ENCODE peak calls at places on chromosome 7, in eight cellular contexts. E, K, P, T, O, Y, S and D are unnamed samples. For H3K36me3 and H3K9me3, the result is how much of the 10 kb centered on the place peaks cover.

GRCh38 chr7:151494569-151495284 is 25.0 kb downstream of the RHEB start:
- DNase-seq in E (no peak), S (no peak), T (no peak), K (no peak), Y (no peak), P (no peak), O (no peak), D (no peak)

GRCh38 chr7:95718556-95719410 is 53.6 kb upstream of the DYNC1I1 start:
- DNase-seq in E (no peak), K (no peak), T (no peak), P (peak), O (no peak), Y (no peak), S (no peak), D (no peak)

GRCh38 chr7:11787534-11787933 is 44.5 kb downstream of the THSD7A start:
- DNase-seq in Y (no peak), K (no peak), T (no peak), P (no peak), E (no peak), O (no peak), S (no peak), D (no peak)

GRCh38 chr7:28328822-28329615 is 83.3 kb upstream of the CREB5 start:
- DNase-seq in T (no peak), O (no peak), E (no peak), K (no peak), S (no peak), P (no peak), Y (no peak), D (no peak)

GRCh38 chr7:155796381-155797261 is 15.6 kb downstream of the SHH start:
- DNase-seq in E (peak), P (peak), K (peak), O (no peak), T (peak), S (no peak), Y (peak), D (peak)

GRCh38 chr7:46850563-46851325 is 731.2 kb downstream of the TNS3 start:
- DNase-seq in T (no peak), P (no peak), O (no peak), Y (no peak), E (no peak), K (no peak), S (no peak), D (no peak)

GRCh38 chr7:50330254-50330653 is 25.7 kb downstream of the IKZF1 start:
- DNase-seq in E (no peak), S (no peak), T (no peak), Y (no peak), K (no peak), O (no peak), P (no peak), D (no peak)

GRCh38 chr7:14836571-14837189 is 65.9 kb downstream of the DGKB start:
- DNase-seq in O (no peak), P (no peak), Y (no peak), K (peak), E (peak), S (no peak), T (no peak), D (no peak)

GRCh38 chr7:21844742-21845141 is 101.0 kb downstream of the CDCA7L start:
- DNase-seq in P (no peak), T (no peak), E (no peak), S (no peak), K (no peak), O (no peak), Y (no peak), D (no peak)

GRCh38 chr7:94286111-94286510 is 108.6 kb upstream of the COL1A2 start:
- DNase-seq in S (no peak), T (no peak), O (no peak), P (no peak), E (no peak), Y (no peak), K (no peak), D (no peak)

GRCh38 chr7:87058739-87059524 is 522 bp downstream of the ELAPOR2 start:
- DNase-seq in P (no peak), Y (peak), T (no peak), E (peak), O (no peak), S (no peak), K (no peak), D (peak)

GRCh38 chr7:36742911-36743775 is 18.8 kb upstream of the AOAH start:
- DNase-seq in O (peak), P (no peak), E (no peak), Y (no peak), K (no peak), T (no peak), S (no peak), D (no peak)

GRCh38 chr7:68311958-68312357 is 1286.3 kb upstream of the AUTS2 start:
- DNase-seq in S (no peak), P (no peak), K (no peak), O (no peak), T (no peak), Y (no peak), E (no peak), D (no peak)

GRCh38 chr7:103446046-103446520 is at the start of gene SLC26A5:
- DNase-seq in S (no peak), K (no peak), O (no peak), E (peak), P (peak), Y (no peak), T (no peak), D (no peak)

GRCh38 chr7:13327669-13328068 is 640.2 kb downstream of the ARL4A start:
- DNase-seq in Y (no peak), S (no peak), E (no peak), K (no peak), O (no peak), T (no peak), P (no peak), D (no peak)

GRCh38 chr7:131249003-131249402 is 78.7 kb upstream of the MKLN1 start:
- DNase-seq in Y (peak), S (peak), K (peak), E (no peak), P (no peak), T (peak), O (no peak), D (no peak)

GRCh38 chr7:15561840-15562239 is at the start of gene AGMO:
- DNase-seq in S (no peak), K (peak), O (no peak), T (peak), Y (peak), E (peak), P (no peak), D (no peak)

GRCh38 chr7:159019111-159019510 is 125.6 kb downstream of the VIPR2 start:
- DNase-seq in T (no peak), Y (no peak), O (no peak), P (no peak), S (no peak), K (peak), E (no peak), D (no peak)

GRCh38 chr7:135808206-135808605 is 59.6 kb upstream of the FAM180A start:
- DNase-seq in T (no peak), P (no peak), E (no peak), S (no peak), O (no peak), K (no peak), Y (no peak), D (no peak)

GRCh38 chr7:7969306-7970112 is 913 bp downstream of the GLCCI1 start:
- DNase-seq in T (peak), K (peak), Y (peak), P (peak), S (no peak), O (no peak), E (peak), D (peak)

GRCh38 chr7:27923308-27923980 is 183.5 kb downstream of the TAX1BP1 start:
- DNase-seq in E (no peak), O (no peak), P (no peak), S (no peak), K (peak), Y (no peak), T (no peak), D (no peak)

GRCh38 chr7:29467193-29467592 is 96.4 kb upstream of the PRR15 start:
- DNase-seq in P (no peak), O (no peak), K (no peak), E (no peak), Y (no peak), T (no peak), S (no peak), D (no peak)

GRCh38 chr7:867406-868188 is 8.8 kb upstream of the GET4 start:
- DNase-seq in T (no peak), O (no peak), Y (peak), S (peak), P (no peak), E (peak), K (no peak), D (no peak)

GRCh38 chr7:130856866-130857265 is 122.9 kb upstream of the KLF14 start:
- DNase-seq in K (no peak), O (no peak), Y (no peak), E (no peak), P (no peak), S (no peak), T (no peak), D (no peak)

GRCh38 chr7:45404622-45405021 is 169.5 kb upstream of the ADCY1 start:
- DNase-seq in E (no peak), K (no peak), P (no peak), T (no peak), O (no peak), Y (no peak), S (no peak), D (no peak)

GRCh38 chr7:129678606-129679005 is 67.1 kb downstream of the NRF1 start:
- DNase-seq in Y (no peak), P (no peak), T (no peak), E (no peak), S (no peak), O (no peak), K (no peak), D (no peak)

GRCh38 chr7:112286294-112287086 is 80.0 kb downstream of the ZNF277 start:
- DNase-seq in E (no peak), T (no peak), P (no peak), K (no peak), S (no peak), O (peak), Y (no peak), D (no peak)

GRCh38 chr7:130970696-130971095 is 236.7 kb upstream of the KLF14 start:
- DNase-seq in E (no peak), T (no peak), S (no peak), Y (no peak), P (no peak), K (no peak), O (no peak), D (no peak)

GRCh38 chr7:76008156-76008687 is 13.8 kb upstream of the TMEM120A start:
- DNase-seq in K (no peak), T (no peak), P (no peak), Y (no peak), S (no peak), E (no peak), O (peak), D (no peak)

GRCh38 chr7:2934984-2935740 is 91.1 kb upstream of the GNA12 start:
- DNase-seq in T (no peak), O (no peak), E (no peak), K (no peak), Y (peak), P (no peak), S (no peak), D (no peak)

GRCh38 chr7:52233248-52233647 is 802.2 kb upstream of the POM121L12 start:
- DNase-seq in O (no peak), P (no peak), S (no peak), Y (no peak), T (no peak), K (no peak), E (no peak), D (no peak)

GRCh38 chr7:23491502-23491901 is 21.2 kb upstream of the IGF2BP3 start:
- DNase-seq in O (no peak), K (no peak), P (no peak), E (no peak), T (no peak), Y (no peak), S (no peak), D (no peak)

GRCh38 chr7:128728608-128729007 is 10.6 kb upstream of the CALU start:
- DNase-seq in S (no peak), O (no peak), Y (no peak), K (no peak), T (no peak), E (no peak), P (no peak), D (no peak)

GRCh38 chr7:116075351-116076145 is 45.0 kb upstream of the TFEC start:
- DNase-seq in O (no peak), Y (no peak), P (no peak), K (no peak), T (no peak), S (no peak), E (no peak), D (no peak)

GRCh38 chr7:23105086-23105643 is 420 bp upstream of the KLHL7 start:
- DNase-seq in S (no peak), O (no peak), K (no peak), E (no peak), Y (no peak), T (no peak), P (no peak), D (no peak)

GRCh38 chr7:25998499-25998898 is 153.5 kb upstream of the NFE2L3 start:
- DNase-seq in K (no peak), S (no peak), Y (no peak), T (no peak), E (no peak), O (no peak), P (no peak), D (no peak)

GRCh38 chr7:31020652-31021051 is 31.5 kb upstream of the ADCYAP1R1 start:
- DNase-seq in K (no peak), P (no peak), T (no peak), S (no peak), Y (no peak), E (no peak), O (no peak), D (no peak)

GRCh38 chr7:41702635-41703371 is at the start of gene INHBA:
- DNase-seq in Y (no peak), S (no peak), K (no peak), E (no peak), O (no peak), T (no peak), P (peak), D (no peak)

DNA sequence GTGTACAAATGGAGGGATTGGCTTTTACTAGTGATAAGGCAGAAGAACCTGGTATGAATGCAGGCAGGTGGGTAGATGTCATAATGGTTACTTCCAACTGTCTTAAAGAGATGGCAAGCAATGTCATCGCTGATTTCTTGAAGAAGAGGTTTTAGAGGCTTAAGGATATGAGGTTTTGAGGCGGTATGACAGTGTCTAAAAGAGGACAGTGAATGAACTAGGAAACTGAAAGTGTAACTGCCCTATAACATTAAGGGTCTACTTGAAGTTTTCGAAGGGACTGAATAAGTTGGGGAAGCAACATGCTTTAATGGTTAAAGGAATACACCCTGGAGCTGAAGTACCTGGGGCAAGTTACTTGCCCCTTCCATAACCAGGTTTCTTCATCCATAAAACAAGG is 70.9 kb downstream of the NDUFB2 start:
- DNase-seq in K (no peak), Y (no peak), O (no peak), E (no peak), S (no peak), T (no peak), P (no peak), D (no peak)
- H3K36me3 ChIP-seq in K (half or more), Y (under half), O (under half), E (under half), S (under half), T (under half), P (under half), D (under half)

GRCh38 chr7:43953071-43953470 is 26.8 kb downstream of the UBE2D4 start:
- DNase-seq in E (no peak), O (no peak), K (no peak), T (no peak), S (no peak), Y (no peak), P (no peak), D (no peak)
- TF ChIP-seq CTCF in E (no peak), O (no peak), K (no peak), T (no peak), S (no peak), Y (no peak), P (no peak), D (no peak)

DNA sequence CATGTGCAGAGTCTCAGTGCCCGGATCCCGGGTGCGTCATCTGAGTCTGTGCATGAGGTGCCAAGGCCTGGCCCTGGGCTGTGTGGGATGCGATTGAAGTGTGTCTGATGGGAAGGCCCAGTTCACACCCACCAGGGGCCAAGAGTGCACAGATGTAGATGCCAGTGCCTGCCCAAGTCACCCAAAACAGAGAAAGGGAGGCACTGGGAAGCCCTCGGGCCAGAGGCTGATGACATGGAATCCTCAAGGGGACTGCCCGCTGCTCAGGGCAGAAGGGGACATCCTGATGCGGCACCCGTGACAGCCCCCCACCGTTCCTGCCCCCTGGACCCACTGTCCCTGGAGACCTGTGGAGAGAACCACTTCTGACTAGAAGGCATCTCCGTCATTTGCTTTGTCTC is 72.2 kb upstream of the ZNF479 start:
- DNase-seq in S (no peak), T (no peak), K (no peak), E (no peak), Y (no peak), P (no peak), O (no peak), D (no peak)
- H3K9me3 ChIP-seq in S (under half), T (under half), K (half or more), E (under half), Y (under half), P (under half), O (under half), D (under half)

DNA sequence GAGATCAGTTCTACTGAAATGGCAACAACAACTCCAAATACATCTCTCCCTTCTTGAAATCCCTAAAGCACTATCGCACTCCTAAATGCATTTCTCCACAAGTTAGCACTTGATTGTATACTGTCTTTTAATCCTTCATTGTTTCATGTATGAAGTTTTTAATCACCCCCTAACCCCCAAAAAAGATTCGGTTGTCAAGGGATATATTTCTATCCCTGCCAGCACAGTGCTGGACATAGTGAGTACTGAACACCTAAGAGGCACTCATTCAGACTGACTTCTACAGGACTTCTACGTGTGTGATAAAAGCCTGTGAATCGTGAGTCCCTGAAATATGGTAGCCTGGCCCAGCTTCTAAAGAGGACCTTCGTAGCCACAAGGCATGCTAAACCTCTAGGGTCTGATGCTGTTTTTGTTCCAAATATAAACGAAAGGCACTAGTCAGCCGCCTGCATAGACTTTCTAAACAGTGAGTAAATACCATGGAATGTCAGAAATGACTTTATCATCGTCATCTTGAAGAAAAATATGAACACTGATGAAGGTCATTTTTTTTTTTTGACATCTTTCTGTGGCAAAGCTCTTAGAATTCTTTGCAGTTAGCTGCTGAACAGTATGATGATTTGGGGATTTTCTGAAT is 14.6 kb upstream of the ZSCAN21 start:
- DNase-seq in S (no peak), E (no peak), O (no peak), K (no peak), Y (no peak), T (no peak), P (no peak), D (no peak)
- H3K36me3 ChIP-seq in S (half or more), E (under half), O (under half), K (half or more), Y (under half), T (under half), P (under half), D (under half)

GRCh38 chr7:5758753-5759330 is 22.6 kb downstream of the RNF216 start:
- DNase-seq in S (no peak), E (no peak), K (no peak), T (no peak), P (no peak), Y (no peak), O (no peak), D (no peak)
- TF ChIP-seq CTCF in S (no peak), E (no peak), K (no peak), T (no peak), P (no peak), Y (no peak), O (no peak), D (no peak)

DNA sequence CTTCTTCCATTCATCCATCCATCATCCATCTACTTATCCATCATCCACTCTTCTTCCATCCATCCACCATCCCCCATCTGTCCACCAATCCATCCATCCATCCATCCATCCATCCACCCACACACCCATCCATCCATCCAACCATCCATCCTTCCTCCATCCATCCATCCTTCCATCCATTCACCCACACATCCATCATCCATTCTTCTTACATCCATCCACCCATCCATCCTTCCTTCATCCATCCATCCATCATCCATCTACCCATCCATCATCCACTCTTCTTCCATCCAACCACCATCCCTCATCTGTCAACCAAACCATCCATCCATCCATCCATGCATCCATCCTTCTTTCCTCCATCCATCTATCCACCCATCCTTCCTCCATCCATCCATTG is 429.3 kb downstream of the DNAJB6 start:
- DNase-seq in K (no peak), T (no peak), P (no peak), E (no peak), Y (no peak), S (no peak), O (no peak), D (no peak)
- H3K9me3 ChIP-seq in K (under half), T (under half), P (under half), E (under half), Y (under half), S (under half), O (under half), D (under half)